ENCODE peak calls at places on chromosome 10, in four cellular contexts. I is naive thymus-derived CD4-positive, alpha-beta T cell; Y is foreskin keratinocyte; H is H7. U is an unnamed sample. For H3K27me3, the result is how much of the 10 kb centered on the place peaks cover.

GRCh38 chr10:88136712-88137111 is 273.3 kb downstream of the PTEN start:
- DNase-seq in I (no peak), Y (no peak), H (no peak), U (no peak)

GRCh38 chr10:119166564-119166963 is 1.1 kb upstream of the SFXN4 start:
- DNase-seq in I (no peak), Y (no peak), H (peak), U (no peak)

GRCh38 chr10:114565066-114565465 is 93.0 kb downstream of the ABLIM1 start:
- DNase-seq in I (no peak), Y (peak), H (no peak), U (no peak)

GRCh38 chr10:52451817-52452216 is 137.7 kb downstream of the DKK1 start:
- DNase-seq in I (no peak), Y (peak), H (no peak), U (no peak)

GRCh38 chr10:61464461-61465215 is 11.5 kb upstream of the TMEM26 start:
- DNase-seq in I (no peak), Y (peak), H (no peak), U (no peak)

GRCh38 chr10:24952701-24953349 is 419 bp upstream of the PRTFDC1 start:
- DNase-seq in I (peak), Y (no peak), H (no peak), U (no peak)

GRCh38 chr10:88913803-88914202 is 33.8 kb downstream of the STAMBPL1 start:
- DNase-seq in I (no peak), Y (no peak), H (no peak), U (no peak)

GRCh38 chr10:5373321-5373720 is 8.6 kb downstream of the UCN3 start:
- DNase-seq in I (no peak), Y (no peak), H (no peak), U (no peak)

GRCh38 chr10:62422068-62422590 is 48.0 kb downstream of the ZNF365 start:
- DNase-seq in I (no peak), Y (peak), H (no peak), U (no peak)

GRCh38 chr10:117736655-117737054 is 194.1 kb downstream of the EMX2 start:
- DNase-seq in I (no peak), Y (no peak), H (no peak), U (no peak)

DNA sequence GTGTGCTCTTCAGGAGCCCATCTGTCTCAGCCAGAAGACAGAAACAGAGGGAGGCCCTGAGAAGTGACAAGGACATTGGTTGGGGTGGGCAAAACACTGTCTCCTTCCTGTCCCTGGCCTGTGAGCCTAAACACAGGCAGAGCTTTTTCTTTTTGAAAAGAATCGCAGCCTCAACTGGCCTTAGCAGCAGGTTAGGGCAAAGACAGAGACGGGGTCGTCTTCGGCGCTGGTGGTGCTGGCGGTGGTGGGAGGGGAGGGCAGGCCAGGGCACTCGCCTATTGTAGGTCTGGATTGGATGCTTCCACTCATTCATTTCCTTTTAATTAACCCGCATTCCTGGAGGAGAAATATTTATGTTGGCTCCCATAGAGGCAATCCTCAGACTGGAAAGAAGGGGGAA is 22.5 kb downstream of the WNT8B start:
- DNase-seq in I (no peak), Y (no peak), H (peak), U (no peak)
- H3K27me3 ChIP-seq in I (under half), Y (under half), H (half or more), U (under half)

DNA sequence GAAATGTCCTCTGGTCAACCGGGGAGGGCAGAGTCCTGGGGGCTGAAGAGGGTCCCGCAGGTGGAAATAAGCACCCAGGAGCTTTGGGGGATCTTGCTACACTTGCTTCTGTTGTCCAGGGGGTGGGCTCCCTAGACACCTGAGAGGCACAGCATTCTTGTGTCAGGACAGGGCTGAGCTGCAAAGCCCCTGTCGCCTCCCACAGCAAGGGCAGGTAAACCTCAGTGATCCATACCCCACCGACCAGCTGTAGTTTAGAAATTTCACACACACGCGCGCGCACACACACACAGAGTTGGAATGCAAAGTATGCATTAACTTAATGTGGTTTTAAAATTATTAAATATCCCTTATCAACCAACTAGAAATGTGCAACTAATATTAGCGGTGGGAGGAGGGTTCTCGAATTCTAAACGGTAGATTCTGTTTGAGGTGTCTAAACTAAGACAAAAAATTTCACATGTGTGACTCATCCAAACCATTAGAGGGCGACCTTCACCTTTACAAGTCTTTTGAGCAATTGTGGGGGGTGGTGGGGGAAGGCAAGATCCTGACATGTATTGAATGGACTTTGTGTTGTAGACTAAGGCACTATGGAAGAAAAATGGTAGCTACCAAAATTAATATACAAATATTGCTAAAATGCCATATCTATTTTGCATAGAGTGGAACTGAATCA is 34.3 kb upstream of the PTF1A start:
- DNase-seq in I (no peak), Y (no peak), H (peak), U (no peak)
- H3K27me3 ChIP-seq in I (under half), Y (under half), H (under half), U (under half)

DNA sequence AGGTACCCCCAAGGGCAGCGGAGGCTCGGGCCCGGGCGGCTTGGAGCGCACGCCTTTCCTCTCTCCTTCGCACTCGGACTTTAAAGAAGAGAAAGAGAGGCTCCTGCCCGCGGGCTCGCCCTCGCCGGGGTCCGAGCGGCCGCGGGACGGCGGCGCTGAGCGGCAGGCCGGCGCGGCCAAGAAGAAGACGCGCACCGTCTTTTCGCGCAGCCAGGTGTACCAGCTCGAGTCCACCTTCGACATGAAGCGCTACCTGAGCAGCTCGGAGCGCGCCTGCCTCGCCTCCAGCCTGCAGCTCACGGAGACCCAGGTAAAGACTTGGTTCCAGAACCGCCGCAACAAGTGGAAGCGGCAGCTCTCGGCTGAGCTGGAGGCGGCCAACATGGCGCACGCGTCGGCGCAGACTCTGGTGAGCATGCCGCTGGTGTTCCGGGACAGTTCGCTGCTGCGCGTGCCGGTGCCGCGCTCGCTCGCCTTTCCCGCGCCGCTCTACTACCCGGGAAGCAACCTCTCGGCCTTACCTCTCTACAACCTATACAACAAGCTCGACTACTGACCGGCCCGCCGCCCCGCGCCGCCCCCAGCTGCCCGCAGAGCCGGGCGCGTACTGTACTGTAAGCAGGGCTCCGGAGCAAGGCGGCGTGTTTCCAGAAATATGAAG is 1.8 kb downstream of the HMX2 start:
- DNase-seq in I (peak), Y (no peak), H (peak), U (no peak)
- H3K27me3 ChIP-seq in I (under half), Y (half or more), H (half or more), U (under half)

DNA sequence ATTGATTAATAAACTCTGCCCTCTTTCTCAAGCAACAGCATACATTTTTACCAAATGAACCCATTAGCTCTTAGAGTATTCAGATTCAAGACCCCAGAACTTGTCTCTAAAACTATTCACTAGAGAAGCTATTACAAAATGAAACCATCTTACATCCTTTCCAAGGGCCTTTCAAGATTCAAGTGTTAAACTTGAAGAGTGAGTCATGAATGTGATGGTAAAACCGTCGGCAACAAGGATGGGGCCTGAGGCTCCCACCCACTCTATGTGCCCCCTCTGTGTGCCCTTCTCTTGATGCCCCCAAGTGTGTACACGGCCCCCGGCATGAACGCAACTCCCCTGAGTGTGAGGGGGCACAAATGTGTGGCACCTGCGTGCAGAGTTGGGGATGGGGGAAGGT is 46.4 kb downstream of the SFMBT2 start:
- DNase-seq in I (no peak), Y (no peak), H (no peak), U (no peak)
- H3K27me3 ChIP-seq in I (under half), Y (under half), H (under half), U (under half)

GRCh38 chr10:49767752-49768151 is 5.6 kb upstream of the OGDHL start:
- DNase-seq in I (no peak), Y (no peak), H (peak), U (no peak)

GRCh38 chr10:49768329-49768728 is 6.2 kb upstream of the OGDHL start:
- DNase-seq in I (no peak), Y (no peak), H (peak), U (no peak)

GRCh38 chr10:49768731-49769130 is 6.6 kb upstream of the OGDHL start:
- DNase-seq in I (no peak), Y (no peak), H (peak), U (no peak)

GRCh38 chr10:49766484-49766883 is 4.4 kb upstream of the OGDHL start:
- DNase-seq in I (no peak), Y (no peak), H (no peak), U (no peak)

DNA sequence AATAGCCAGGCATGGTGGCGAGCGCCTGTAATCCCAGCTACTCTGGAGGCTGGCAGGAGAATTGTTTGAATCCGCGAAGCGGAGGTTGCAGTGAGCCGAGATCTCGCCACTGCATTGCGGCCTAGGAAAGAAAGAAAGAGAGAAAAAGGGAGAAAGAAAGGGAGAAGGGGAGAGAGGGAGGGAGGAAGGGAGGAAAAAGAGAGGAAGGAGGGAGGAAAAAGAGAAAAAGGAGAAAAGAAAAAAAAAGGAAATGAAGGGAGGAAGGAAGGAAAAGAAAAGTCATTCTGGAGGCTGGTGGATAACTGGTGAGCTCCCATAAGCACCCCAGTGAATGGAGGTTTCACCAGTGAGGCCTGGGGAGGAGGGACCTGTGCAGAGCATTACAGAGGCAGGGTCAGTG is 7.6 kb upstream of the OGDHL start:
- DNase-seq in I (no peak), Y (no peak), H (no peak), U (no peak)
- H3K27me3 ChIP-seq in I (under half), Y (half or more), H (under half), U (under half)

GRCh38 chr10:8056891-8057331 is 2.4 kb downstream of the GATA3 start:
- DNase-seq in I (peak), Y (no peak), H (peak), U (peak)

GRCh38 chr10:8059191-8059936 is 4.9 kb downstream of the GATA3 start:
- DNase-seq in I (no peak), Y (no peak), H (peak), U (no peak)

GRCh38 chr10:8058274-8059111 is 4.0 kb downstream of the GATA3 start:
- DNase-seq in I (no peak), Y (no peak), H (peak), U (no peak)

GRCh38 chr10:8056378-8056777 is 1.9 kb downstream of the GATA3 start:
- DNase-seq in I (no peak), Y (no peak), H (peak), U (no peak)

GRCh38 chr10:8057636-8058273 is 3.3 kb downstream of the GATA3 start:
- DNase-seq in I (no peak), Y (no peak), H (peak), U (no peak)
- H3K27me3 ChIP-seq in I (under half), Y (under half), H (half or more), U (under half)

DNA sequence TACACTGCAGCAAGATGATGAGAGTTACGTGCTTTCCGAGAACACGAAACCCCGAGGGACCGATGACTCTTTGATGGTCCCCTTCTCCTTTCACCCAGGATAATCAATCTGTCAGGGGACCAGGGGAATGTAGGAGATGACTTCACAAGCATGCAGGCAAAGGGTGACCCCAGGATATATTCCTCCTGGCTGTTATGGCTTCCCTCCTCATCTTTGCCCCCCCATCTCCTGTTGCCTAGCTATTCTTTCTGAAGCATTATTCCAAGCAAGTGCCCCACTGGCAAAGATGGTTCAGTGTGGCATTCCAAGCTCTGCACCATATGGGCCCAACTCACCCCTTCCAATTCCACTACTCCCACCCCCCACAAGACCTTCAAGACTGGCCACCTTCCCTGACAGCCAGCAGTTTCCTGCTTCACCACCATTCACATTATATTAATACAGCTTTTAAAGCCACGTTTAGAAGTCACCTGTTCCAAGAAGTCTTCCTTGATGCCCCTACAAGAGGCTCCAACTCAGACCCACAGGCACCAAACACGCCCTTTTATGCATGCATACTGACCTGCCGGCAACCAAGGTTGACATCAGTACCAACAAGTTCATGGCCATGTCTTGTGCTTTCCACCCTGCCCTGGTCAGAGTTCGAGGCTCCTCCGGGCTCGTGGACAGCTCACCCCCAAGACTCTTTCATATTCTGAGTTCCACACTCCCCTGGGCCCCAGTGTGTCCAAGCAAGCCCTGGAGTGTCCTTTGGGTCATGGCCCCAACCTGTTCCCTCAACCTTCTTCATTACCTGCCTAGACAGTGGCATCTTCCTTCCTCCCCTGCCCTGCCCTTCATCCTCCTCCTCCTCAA is 40.3 kb downstream of the HIF1AN start:
- DNase-seq in I (no peak), Y (no peak), H (no peak), U (no peak)
- H3K27me3 ChIP-seq in I (under half), Y (half or more), H (under half), U (under half)

GRCh38 chr10:7102084-7102483 is 308.8 kb downstream of the SFMBT2 start:
- DNase-seq in I (no peak), Y (no peak), H (no peak), U (no peak)

GRCh38 chr10:7100004-7100697 is 310.7 kb downstream of the SFMBT2 start:
- DNase-seq in I (no peak), Y (no peak), H (no peak), U (no peak)

GRCh38 chr10:7107287-7107686 is 303.5 kb downstream of the SFMBT2 start:
- DNase-seq in I (no peak), Y (peak), H (no peak), U (no peak)

GRCh38 chr10:7098160-7098762 is 312.6 kb downstream of the SFMBT2 start:
- DNase-seq in I (no peak), Y (no peak), H (no peak), U (no peak)

DNA sequence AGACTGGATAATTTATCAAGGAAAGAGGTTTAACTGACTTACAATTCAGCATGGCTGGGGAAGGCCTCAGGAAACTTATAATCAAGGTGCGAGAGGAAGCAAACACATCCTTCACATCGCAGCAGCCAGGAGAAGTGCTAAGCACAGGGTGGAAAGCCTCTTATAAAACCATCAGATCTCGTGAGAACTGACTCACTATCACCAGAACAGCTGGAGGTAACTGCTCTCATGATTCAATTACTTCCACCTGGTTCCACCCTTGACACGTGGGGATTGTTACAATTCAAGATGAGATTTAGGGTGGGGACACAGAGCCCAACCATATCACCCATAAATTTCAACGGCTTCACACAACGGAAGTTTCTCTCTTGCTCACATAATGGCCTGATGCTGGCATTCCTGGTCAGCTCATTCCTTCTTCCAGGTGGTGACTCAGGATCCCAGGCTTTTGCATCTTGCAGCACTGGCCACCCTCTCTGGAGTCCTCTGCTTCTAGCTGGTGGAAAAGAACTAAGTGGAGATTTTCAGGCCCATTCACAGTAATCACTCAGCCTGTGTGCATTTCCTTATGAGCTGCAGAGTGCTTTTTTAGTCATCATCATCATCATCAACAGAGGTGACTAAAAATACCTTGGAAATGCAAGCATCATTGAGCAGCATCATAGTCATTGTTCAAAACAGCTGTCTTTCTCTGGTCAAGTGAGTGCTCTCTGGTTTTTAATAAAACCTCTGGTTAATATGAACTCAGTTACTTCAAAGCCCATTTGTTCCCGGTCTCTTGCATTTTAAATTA is 308.1 kb downstream of the SFMBT2 start:
- DNase-seq in I (no peak), Y (no peak), H (no peak), U (no peak)
- H3K27me3 ChIP-seq in I (under half), Y (under half), H (under half), U (under half)

GRCh38 chr10:99539820-99540219 is 7.1 kb downstream of the NKX2-3 start:
- DNase-seq in I (no peak), Y (no peak), H (no peak), U (no peak)
- H3K27me3 ChIP-seq in I (under half), Y (half or more), H (half or more), U (under half)

GRCh38 chr10:123945506-123945905 is 53.9 kb upstream of the CPXM2 start:
- DNase-seq in I (no peak), Y (peak), H (no peak), U (no peak)

GRCh38 chr10:123942114-123942513 is 50.5 kb upstream of the CPXM2 start:
- DNase-seq in I (no peak), Y (no peak), H (no peak), U (no peak)

GRCh38 chr10:123948030-123948823 is 56.6 kb upstream of the CPXM2 start:
- DNase-seq in I (no peak), Y (no peak), H (no peak), U (no peak)

GRCh38 chr10:123943307-123943706 is 51.7 kb upstream of the CPXM2 start:
- DNase-seq in I (no peak), Y (no peak), H (no peak), U (no peak)

GRCh38 chr10:123944661-123945060 is 53.1 kb upstream of the CPXM2 start:
- DNase-seq in I (no peak), Y (no peak), H (no peak), U (no peak)
- H3K27me3 ChIP-seq in I (under half), Y (under half), H (under half), U (under half)

U was measured in GM12878.